ENCODE peak calls at places on chromosomes 16 and 17, in eight cellular contexts. V is endothelial cell of umbilical vein, N is A673, A is hepatocyte, Q is GM23338, U is PC-3, X is fibroblast of lung, P is MM.1S. J is an unnamed sample.

GRCh38 chr17:40419559-40420331 is 2.0 kb upstream of the TOP2A start:
- DNase-seq in V (peak; percentile 17), N (no peak), A (peak; percentile 31), Q (no peak), U (no peak), X (no peak), P (no peak), J (no peak)

GRCh38 chr16:88886915-88887521 is 20.6 kb upstream of the PABPN1L start:
- DNase-seq in V (no peak), N (no peak), A (peak; percentile 55), Q (no peak), U (no peak), X (peak; percentile 96), P (no peak), J (no peak)

GRCh38 chr16:72990003-72990521 is 57.9 kb downstream of the ZFHX3 start:
- DNase-seq in V (peak; percentile 35), N (peak; percentile 87), A (peak; percentile 53), Q (peak; percentile 39), U (peak; percentile 82), X (peak; percentile 88), P (no peak), J (peak; percentile 86)

GRCh38 chr16:81266680-81267095 is 28.2 kb downstream of the BCO1 start:
- DNase-seq in V (no peak), N (no peak), A (peak; percentile 64), Q (no peak), U (peak; percentile 73), X (no peak), P (peak; percentile 11), J (no peak)

GRCh38 chr17:74530751-74531150 is 524 bp downstream of the CD300LB start:
- DNase-seq in V (no peak), N (no peak), A (no peak), Q (no peak), U (no peak), X (no peak), P (no peak), J (no peak)

GRCh38 chr17:57999496-58000017 is 7.5 kb downstream of the SRSF1 start:
- DNase-seq in V (peak; percentile 80), N (peak; percentile 85), A (peak; percentile 82), Q (peak; percentile 89), U (peak; percentile 93), X (peak; percentile 87), P (peak; percentile 67), J (peak; percentile 74)

GRCh38 chr17:1727876-1728630 is 3.5 kb downstream of the WDR81 start:
- DNase-seq in V (no peak), N (no peak), A (no peak), Q (no peak), U (no peak), X (no peak), P (no peak), J (no peak)

GRCh38 chr17:57953219-57953618 is 2.0 kb downstream of the CUEDC1 start:
- DNase-seq in V (no peak), N (no peak), A (no peak), Q (no peak), U (no peak), X (no peak), P (no peak), J (no peak)

GRCh38 chr16:49548571-49548970 is 175.0 kb downstream of the C16orf78 start:
- DNase-seq in V (no peak), N (no peak), A (no peak), Q (no peak), U (no peak), X (no peak), P (no peak), J (no peak)

GRCh38 chr17:2697611-2698162 is 13.9 kb downstream of the CLUH start:
- DNase-seq in V (no peak), N (no peak), A (no peak), Q (no peak), U (no peak), X (no peak), P (no peak), J (no peak)

GRCh38 chr16:71846443-71846842 is 667 bp downstream of the ATXN1L start:
- DNase-seq in V (peak; percentile 21), N (no peak), A (peak; percentile 46), Q (peak; percentile 77), U (no peak), X (peak; percentile 20), P (peak; percentile 77), J (peak; percentile 69)

GRCh38 chr17:78597923-78598545 is 20.8 kb upstream of the DNAH17 start:
- DNase-seq in V (no peak), N (no peak), A (no peak), Q (no peak), U (no peak), X (peak; percentile 39), P (no peak), J (peak; percentile 86)

DNA sequence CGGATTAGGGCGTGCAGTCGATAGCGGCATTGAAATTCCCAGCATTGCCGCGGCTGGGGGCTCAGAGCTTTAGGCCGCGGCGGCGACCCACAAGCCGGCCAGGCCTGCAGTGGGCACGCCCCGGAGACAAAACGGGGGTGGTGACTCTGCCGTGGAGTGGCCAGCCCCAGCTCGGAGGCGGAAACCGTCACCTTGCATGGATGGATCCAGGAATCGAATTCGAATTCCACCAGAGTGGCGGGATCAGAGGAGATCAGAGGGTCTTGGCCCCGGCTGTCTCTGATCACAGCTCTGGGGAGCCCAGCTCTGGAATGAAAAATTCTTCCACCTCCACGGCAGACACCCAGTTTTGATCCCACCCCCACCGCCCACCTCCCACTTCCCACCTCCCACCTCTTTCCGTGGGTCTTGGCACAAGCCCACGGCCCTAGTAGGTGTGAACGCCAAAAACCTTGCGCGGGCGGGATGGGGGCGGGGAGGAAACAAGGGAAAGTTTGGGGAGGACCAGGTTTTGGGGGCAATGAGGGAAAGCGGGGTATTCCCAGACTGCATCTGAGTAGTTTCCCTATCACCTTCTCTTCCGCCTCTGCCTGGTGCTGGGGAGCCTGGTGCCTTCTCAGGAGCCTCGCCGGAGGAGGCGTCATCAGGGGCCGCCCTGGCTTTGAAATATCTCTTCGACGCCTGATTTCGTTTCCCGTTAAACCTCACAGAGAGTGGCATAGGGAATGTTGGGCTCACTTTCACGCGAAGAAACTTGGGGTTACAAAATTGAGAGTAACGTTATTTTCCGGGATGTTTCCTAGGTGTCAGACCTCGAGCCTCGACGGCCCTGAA is 1.4 kb upstream of the IRX3 start:
- DNase-seq in V (no peak), N (no peak), A (no peak), Q (peak; percentile 30), U (no peak), X (no peak), P (no peak), J (peak; percentile 24)
- TF ChIP-seq EZH2 in V (peak; percentile 97), N (no peak), A (no peak), Q (peak; percentile 97), U (no peak), X (no peak), P (no peak), J (no peak)

GRCh38 chr17:41524261-41524660 is 3.8 kb downstream of the KRT19 start:
- DNase-seq in V (no peak), N (no peak), A (no peak), Q (no peak), U (no peak), X (no peak), P (no peak), J (no peak)

GRCh38 chr17:41530062-41531048 is 2.2 kb upstream of the KRT19 start:
- DNase-seq in V (peak; percentile 90), N (no peak), A (peak; percentile 91), Q (no peak), U (peak; percentile 94), X (peak; percentile 81), P (no peak), J (peak; percentile 90)

GRCh38 chr17:41528959-41529353 is 848 bp upstream of the KRT19 start:
- DNase-seq in V (no peak), N (no peak), A (peak; percentile 39), Q (peak; percentile 38), U (no peak), X (no peak), P (no peak), J (no peak)

GRCh38 chr17:41529491-41529915 is 1.4 kb upstream of the KRT19 start:
- DNase-seq in V (no peak), N (no peak), A (no peak), Q (no peak), U (no peak), X (no peak), P (no peak), J (peak; percentile 21)

DNA sequence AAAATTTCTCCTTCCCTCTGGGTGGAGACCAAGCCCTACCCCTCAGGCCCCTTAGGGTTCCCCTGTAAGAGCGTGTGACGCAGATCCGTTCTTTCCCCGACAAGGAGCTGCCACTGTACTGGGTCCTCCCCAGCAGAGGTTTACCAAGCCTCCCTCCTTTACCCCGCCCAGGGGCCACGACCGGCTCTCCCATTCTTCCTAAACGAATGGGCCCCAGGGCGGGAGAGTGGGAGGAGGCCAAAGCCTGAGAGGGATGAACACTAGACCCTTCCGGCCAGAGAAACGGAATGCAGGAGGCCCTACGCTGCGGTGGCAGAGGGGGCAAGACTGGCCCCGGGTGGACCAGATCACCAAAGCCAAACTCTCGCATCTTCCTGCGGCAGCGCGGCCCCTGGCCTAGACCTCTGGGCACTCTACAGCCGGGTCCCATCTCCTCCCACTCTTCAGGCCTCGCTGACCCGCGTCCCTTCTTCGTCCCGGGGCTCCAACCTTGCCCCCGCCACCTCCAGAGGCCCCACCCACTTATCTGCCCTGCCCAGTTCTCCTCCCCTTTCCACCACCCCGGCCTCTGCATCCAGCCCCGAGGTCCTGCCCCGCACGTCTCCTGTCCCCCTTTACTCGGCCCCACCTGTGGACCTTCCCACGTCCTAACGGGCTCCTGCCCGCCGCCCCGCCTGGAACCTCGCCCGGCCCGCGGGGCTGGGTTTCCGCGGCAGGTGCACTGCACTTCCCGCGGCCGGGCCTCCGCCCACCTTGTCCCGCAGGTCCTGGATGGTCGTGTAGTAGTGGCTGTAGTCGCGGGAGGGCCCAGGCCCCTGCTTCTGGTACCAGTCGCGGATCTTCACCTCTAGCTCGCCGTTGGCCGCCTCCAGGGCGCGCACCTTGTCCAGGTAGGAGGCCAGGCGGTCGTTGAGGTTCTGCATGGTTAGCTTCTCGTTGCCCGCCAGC is 758 bp downstream of the KRT19 start:
- DNase-seq in V (no peak), N (no peak), A (peak; percentile 57), Q (peak; percentile 64), U (no peak), X (no peak), P (no peak), J (peak; percentile 19)
- TF ChIP-seq EZH2 in V (peak; percentile 74), N (no peak), A (no peak), Q (no peak), U (no peak), X (peak; percentile 41), P (no peak), J (peak; percentile 52)

GRCh38 chr17:76585649-76586593 is at the start of gene ST6GALNAC2:
- DNase-seq in V (peak; percentile 50), N (no peak), A (peak; percentile 83), Q (peak; percentile 56), U (peak; percentile 84), X (peak; percentile 41), P (no peak), J (peak; percentile 69)
- TF ChIP-seq EZH2 in V (peak; percentile 33), N (peak; percentile 51), A (peak; percentile 82), Q (peak; percentile 74), U (no peak), X (peak; percentile 15), P (peak; percentile 78), J (no peak)

GRCh38 chr16:57283956-57284205 is 591 bp downstream of the PLLP start:
- DNase-seq in V (no peak), N (no peak), A (no peak), Q (no peak), U (no peak), X (no peak), P (no peak), J (no peak)
- TF ChIP-seq EZH2 in V (peak; percentile 57), N (no peak), A (no peak), Q (peak; percentile 52), U (no peak), X (no peak), P (no peak), J (peak; percentile 11)